ENCODE peak calls at places on chromosomes 2 and 18, in ten cellular contexts. Z is fibroblast of the aortic adventitia, M is GM23248, K is T-helper 2 cell, R is SHP77, Q is epithelial cell of esophagus, C is left colon, D is endothelial cell, H is stromal cell of bone marrow, N is body of pancreas. V is an unnamed sample.

GRCh38 chr2:38245114-38245641 is 131.9 kb downstream of the ATL2 start:
- DNase-seq in Z (no peak), M (peak), K (no peak), R (no peak), Q (peak), C (no peak), D (no peak), H (no peak), N (no peak), V (peak)

GRCh38 chr2:235027558-235028214 is 75.9 kb downstream of the SH3BP4 start:
- DNase-seq in Z (peak), M (peak), K (no peak), R (peak), Q (peak), C (no peak), D (no peak), H (peak), N (no peak), V (peak)

GRCh38 chr2:27959496-27959895 is 69.0 kb downstream of the BABAM2 start:
- DNase-seq in Z (peak), M (peak), K (no peak), R (no peak), Q (peak), C (no peak), D (no peak), H (no peak), N (peak), V (no peak)

GRCh38 chr2:61179701-61180639 is 18.0 kb downstream of the C2orf74 start:
- DNase-seq in Z (peak), M (peak), K (no peak), R (no peak), Q (peak), C (peak), D (no peak), H (peak), N (peak), V (no peak)

GRCh38 chr2:223465793-223466192 is 136.4 kb downstream of the SCG2 start:
- DNase-seq in Z (peak), M (peak), K (no peak), R (no peak), Q (peak), C (peak), D (no peak), H (peak), N (peak), V (peak)

GRCh38 chr18:449374-449773 is 51.1 kb downstream of the COLEC12 start:
- DNase-seq in Z (peak), M (no peak), K (no peak), R (peak), Q (peak), C (no peak), D (no peak), H (no peak), N (peak), V (no peak)

GRCh38 chr2:28717339-28717758 is 34.3 kb upstream of the PPP1CB start:
- DNase-seq in Z (peak), M (peak), K (no peak), R (peak), Q (peak), C (peak), D (no peak), H (peak), N (peak), V (peak)

GRCh38 chr2:201643216-201643651 is at the start of gene TMEM237:
- DNase-seq in Z (peak), M (peak), K (no peak), R (peak), Q (peak), C (no peak), D (peak), H (no peak), N (no peak), V (peak)